ENCODE peak calls at places on chromosomes 11 and 22, in five cellular contexts. E is activated CD8-positive, alpha-beta memory T cell treated with anti-CD3 and anti-CD28 coated beads, Interleukin-2, amount 50 U/mL, for 4 hours; I is left colon; Y is activated gamma-delta T cell; T is activated T-helper 9 cell treated with anti-CD3 and anti-CD28 coated beads, Interleukin-2, amount 50 U/mL, for 16 hours. J is an unnamed sample.

GRCh38 chr11:100808904-100809491 is 121.9 kb downstream of the ARHGAP42 start:
- DNase-seq in E (no peak), I (no peak), Y (no peak), T (no peak), J (no peak)

GRCh38 chr22:36238348-36239149 is 778 bp downstream of the APOL2 start:
- DNase-seq in E (no peak), I (peak; percentile 52), Y (no peak), T (no peak), J (no peak)

GRCh38 chr11:40130427-40130826 is 1329.0 kb downstream of the LRRC4C start:
- DNase-seq in E (no peak), I (no peak), Y (no peak), T (no peak), J (no peak)

GRCh38 chr11:134466035-134466908 is 54.2 kb upstream of the B3GAT1 start:
- DNase-seq in E (no peak), I (peak; percentile 75), Y (no peak), T (no peak), J (no peak)

GRCh38 chr11:8796926-8797325 is 114.1 kb upstream of the AKIP1 start:
- DNase-seq in E (no peak), I (no peak), Y (no peak), T (no peak), J (no peak)

GRCh38 chr11:35911013-35911412 is 32.8 kb upstream of the LDLRAD3 start:
- DNase-seq in E (no peak), I (no peak), Y (no peak), T (no peak), J (no peak)

GRCh38 chr11:96309001-96309642 is 33.9 kb downstream of the MAML2 start:
- DNase-seq in E (no peak), I (no peak), Y (no peak), T (no peak), J (no peak)

GRCh38 chr11:116793476-116794096 is 1.9 kb upstream of the APOA5 start:
- DNase-seq in E (no peak), I (no peak), Y (no peak), T (no peak), J (no peak)

GRCh38 chr22:20964799-20965103 is 2.3 kb upstream of the AIFM3 start:
- DNase-seq in E (no peak), I (no peak), Y (no peak), T (no peak), J (no peak)

GRCh38 chr11:133361689-133361994 is 170.7 kb downstream of the OPCML start:
- DNase-seq in E (no peak), I (no peak), Y (no peak), T (no peak), J (no peak)

GRCh38 chr11:116046127-116046526 is 541.9 kb upstream of the CADM1 start:
- DNase-seq in E (no peak), I (no peak), Y (no peak), T (no peak), J (no peak)

GRCh38 chr22:44132724-44133123 is 48.0 kb upstream of the PARVG start:
- DNase-seq in E (no peak), I (no peak), Y (no peak), T (no peak), J (no peak)

GRCh38 chr11:102911758-102912481 is 37.1 kb upstream of the MMP12 start:
- DNase-seq in E (no peak), I (no peak), Y (no peak), T (no peak), J (no peak)

GRCh38 chr11:119782673-119783072 is 53.7 kb upstream of the NECTIN1 start:
- DNase-seq in E (no peak), I (no peak), Y (no peak), T (no peak), J (no peak)

GRCh38 chr11:69344570-69345145 is 50.7 kb downstream of the MYEOV start:
- DNase-seq in E (no peak), I (no peak), Y (no peak), T (no peak), J (no peak)

GRCh38 chr11:2587132-2587930 is 112.5 kb downstream of the KCNQ1OT1 start:
- DNase-seq in E (no peak), I (peak; percentile 3), Y (no peak), T (no peak), J (no peak)

GRCh38 chr22:42459273-42460040 is 27.3 kb upstream of the NFAM1 start:
- DNase-seq in E (no peak), I (peak; percentile 50), Y (no peak), T (no peak), J (no peak)

GRCh38 chr22:49365910-49366309 is 461.8 kb downstream of the BRD1 start:
- DNase-seq in E (no peak), I (no peak), Y (no peak), T (no peak), J (no peak)

GRCh38 chr11:124757320-124757719 is 4.8 kb downstream of the ESAM start:
- DNase-seq in E (no peak), I (no peak), Y (no peak), T (no peak), J (no peak)

GRCh38 chr11:27469333-27469680 is 3.3 kb downstream of the LGR4 start:
- DNase-seq in E (no peak), I (no peak), Y (no peak), T (no peak), J (no peak)

J was measured in activated CD4-positive, alpha-beta T cell treated with anti-CD3 and anti-CD28 coated beads, Interleukin-2, amount 50 U/mL, for 4 hours.